ENCODE peak calls at places on chromosomes 5 and 9, in four cellular contexts. H is transverse colon, O is vagina, C is K562. P is an unnamed sample.
A peak's percentile ranks its signal among the peaks of the same experiment; 100 is the strongest.

GRCh38 chr9:70031141-70031545 is 12.5 kb upstream of the MAMDC2 start:
- DNase-seq in H (no peak), O (no peak), C (no peak), P (peak; percentile 58)

GRCh38 chr9:109652112-109652511 is 127.9 kb upstream of the PALM2AKAP2 start:
- DNase-seq in H (no peak), O (no peak), C (no peak), P (no peak)

GRCh38 chr9:87678650-87679355 is 47.1 kb upstream of the CTSL start:
- DNase-seq in H (peak; percentile 57), O (no peak), C (peak; percentile 54), P (peak; percentile 80)

GRCh38 chr5:172149073-172149472 is 39.0 kb downstream of the STK10 start:
- DNase-seq in H (no peak), O (no peak), C (peak; percentile 4), P (peak; percentile 63)

GRCh38 chr5:136018814-136019777 is 9.7 kb upstream of the TGFBI start:
- DNase-seq in H (peak; percentile 33), O (no peak), C (no peak), P (no peak)

GRCh38 chr5:106397700-106398099 is 1273.0 kb downstream of the EFNA5 start:
- DNase-seq in H (no peak), O (no peak), C (no peak), P (peak; percentile 19)

GRCh38 chr5:134240421-134240962 is 14.6 kb upstream of the PPP2CA start:
- DNase-seq in H (no peak), O (no peak), C (no peak), P (no peak)

GRCh38 chr5:14850419-14851066 is 21.0 kb downstream of the ANKH start:
- DNase-seq in H (no peak), O (no peak), C (no peak), P (no peak)

GRCh38 chr5:8188874-8189588 is 320.1 kb downstream of the MTRR start:
- DNase-seq in H (peak; percentile 17), O (no peak), C (no peak), P (no peak)

GRCh38 chr5:149737355-149737754 is 7.2 kb downstream of the PPARGC1B start:
- DNase-seq in H (no peak), O (no peak), C (no peak), P (no peak)

GRCh38 chr5:98109561-98110006 is 663.9 kb upstream of the RGMB start:
- DNase-seq in H (no peak), O (no peak), C (no peak), P (no peak)

GRCh38 chr5:179313849-179314521 is 31.3 kb downstream of the ADAMTS2 start:
- DNase-seq in H (peak; percentile 57), O (no peak), C (no peak), P (no peak)

DNA sequence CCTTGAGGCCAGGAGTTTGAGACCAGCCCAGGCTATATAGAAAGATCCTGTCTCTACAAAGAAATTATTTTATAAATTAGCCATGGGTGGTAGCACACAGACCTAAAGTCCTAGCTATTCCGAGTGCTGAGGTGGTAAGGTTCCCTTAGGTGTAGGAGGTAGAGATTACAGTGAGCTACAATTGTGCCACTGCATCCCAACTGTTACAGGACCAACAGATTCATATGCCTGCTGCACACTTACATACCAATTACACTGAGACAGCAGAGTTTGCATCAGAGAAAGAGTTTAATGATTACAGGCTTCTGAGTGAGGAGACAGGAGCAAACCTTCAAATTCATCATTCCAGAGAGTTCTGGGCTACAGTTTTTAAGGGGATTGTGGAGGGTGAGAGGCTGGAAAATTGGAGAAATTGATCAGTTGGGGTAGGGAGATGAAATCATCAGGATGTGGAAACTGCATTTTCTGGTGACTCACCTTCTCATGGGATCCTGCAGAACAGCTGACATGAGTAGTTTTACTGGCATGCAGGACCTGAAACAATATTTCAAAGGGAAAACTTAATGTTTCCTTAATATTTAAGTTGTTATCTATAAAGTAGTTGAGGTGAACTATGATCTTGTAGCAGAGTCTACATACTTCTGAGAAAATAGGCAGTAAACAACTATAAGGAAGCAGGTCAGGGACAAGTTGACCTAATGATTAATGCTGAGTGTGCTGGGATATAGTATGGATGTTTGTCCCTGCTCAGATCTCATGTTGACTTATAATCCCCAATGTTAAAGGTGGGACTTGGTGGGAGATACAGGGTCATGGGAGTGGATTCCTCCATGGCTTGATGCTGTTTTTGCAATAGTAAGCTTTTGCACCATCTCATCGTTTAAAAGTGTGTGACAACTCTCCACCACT is 54.7 kb downstream of the ANXA2R start:
- DNase-seq in H (no peak), O (no peak), C (no peak), P (no peak)
- TF ChIP-seq POLR2A in H (no peak), O (no peak), C (no peak), P (no peak)

GRCh38 chr5:143126121-143127019 is 277.1 kb downstream of the NR3C1 start:
- DNase-seq in H (no peak), O (no peak), C (no peak), P (no peak)
- TF ChIP-seq POLR2A in H (no peak), O (no peak), C (no peak), P (no peak)

GRCh38 chr5:82278711-82279370 is 687 bp upstream of the RPS23 start:
- DNase-seq in H (no peak), O (no peak), C (no peak), P (no peak)

GRCh38 chr5:82275267-82275664 is 2.9 kb downstream of the RPS23 start:
- DNase-seq in H (no peak), O (no peak), C (no peak), P (no peak)

GRCh38 chr5:82276800-82277612 is 1.1 kb downstream of the RPS23 start:
- DNase-seq in H (no peak), O (no peak), C (no peak), P (no peak)

GRCh38 chr5:82277613-82277986 is 554 bp downstream of the RPS23 start:
- DNase-seq in H (no peak), O (no peak), C (no peak), P (no peak)

GRCh38 chr5:82277987-82278710 is at the start of gene RPS23:
- DNase-seq in H (peak; percentile 92), O (no peak), C (peak; percentile 83), P (peak; percentile 77)
- TF ChIP-seq POLR2A in H (peak; percentile 96), O (peak; percentile 32), C (peak; percentile 97), P (peak; percentile 76)

DNA sequence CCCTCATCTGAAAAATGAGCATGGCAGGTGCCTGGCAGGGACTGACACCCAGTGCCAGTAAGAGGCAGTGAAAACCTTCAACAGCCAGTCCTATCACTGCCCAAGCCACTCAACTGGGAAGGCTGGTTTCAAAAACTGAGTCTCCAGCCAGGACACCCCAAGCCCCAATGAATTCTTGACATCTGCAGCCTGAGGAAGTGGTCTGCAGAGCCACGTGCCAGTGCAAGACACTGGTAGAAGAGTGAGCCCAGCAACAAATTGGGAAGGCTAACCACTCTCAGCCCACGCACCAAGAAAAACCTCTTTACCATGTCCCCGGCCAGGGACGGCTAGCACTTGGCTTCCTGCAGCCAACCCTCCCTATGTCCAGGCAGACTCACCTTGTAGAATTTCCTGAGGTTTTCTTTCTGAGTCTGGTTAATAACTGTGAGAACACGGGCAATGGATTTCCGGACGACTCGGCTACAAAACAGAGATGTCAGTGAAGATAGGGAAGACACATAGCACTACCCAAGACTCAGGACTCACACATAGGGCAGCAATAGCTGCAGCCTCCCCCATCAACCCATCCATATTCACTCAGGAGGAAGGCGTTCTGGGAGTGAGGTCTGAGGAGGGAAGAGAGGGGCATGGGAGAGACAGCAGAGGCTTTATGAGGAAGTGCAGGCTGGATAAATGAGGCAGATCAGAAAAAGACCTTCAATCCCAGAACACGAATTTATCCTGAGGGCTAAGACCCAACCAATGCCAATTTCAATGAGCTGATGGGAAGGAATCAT is 1.8 kb downstream of the RPL35 start:
- DNase-seq in H (no peak), O (no peak), C (no peak), P (no peak)
- TF ChIP-seq POLR2A in H (no peak), O (no peak), C (peak; percentile 59), P (no peak)

GRCh38 chr5:139383993-139384590 is 995 bp upstream of the SLC23A1 start:
- DNase-seq in H (no peak), O (no peak), C (no peak), P (no peak)
- TF ChIP-seq POLR2A in H (no peak), O (no peak), C (no peak), P (no peak)

GRCh38 chr5:166883016-166883415 is 1408.4 kb upstream of the WWC1 start:
- DNase-seq in H (no peak), O (no peak), C (no peak), P (peak; percentile 17)
- TF ChIP-seq POLR2A in H (no peak), O (no peak), C (no peak), P (no peak)

GRCh38 chr5:169243651-169244422 is 57.1 kb downstream of the SLIT3 start:
- DNase-seq in H (no peak), O (no peak), C (no peak), P (no peak)

GRCh38 chr5:169244812-169245211 is 56.1 kb downstream of the SLIT3 start:
- DNase-seq in H (no peak), O (no peak), C (no peak), P (no peak)

GRCh38 chr5:169242849-169243186 is 58.1 kb downstream of the SLIT3 start:
- DNase-seq in H (no peak), O (no peak), C (no peak), P (no peak)

GRCh38 chr5:169242175-169242848 is 58.6 kb downstream of the SLIT3 start:
- DNase-seq in H (no peak), O (no peak), C (no peak), P (no peak)
- TF ChIP-seq POLR2A in H (no peak), O (no peak), C (no peak), P (no peak)

DNA sequence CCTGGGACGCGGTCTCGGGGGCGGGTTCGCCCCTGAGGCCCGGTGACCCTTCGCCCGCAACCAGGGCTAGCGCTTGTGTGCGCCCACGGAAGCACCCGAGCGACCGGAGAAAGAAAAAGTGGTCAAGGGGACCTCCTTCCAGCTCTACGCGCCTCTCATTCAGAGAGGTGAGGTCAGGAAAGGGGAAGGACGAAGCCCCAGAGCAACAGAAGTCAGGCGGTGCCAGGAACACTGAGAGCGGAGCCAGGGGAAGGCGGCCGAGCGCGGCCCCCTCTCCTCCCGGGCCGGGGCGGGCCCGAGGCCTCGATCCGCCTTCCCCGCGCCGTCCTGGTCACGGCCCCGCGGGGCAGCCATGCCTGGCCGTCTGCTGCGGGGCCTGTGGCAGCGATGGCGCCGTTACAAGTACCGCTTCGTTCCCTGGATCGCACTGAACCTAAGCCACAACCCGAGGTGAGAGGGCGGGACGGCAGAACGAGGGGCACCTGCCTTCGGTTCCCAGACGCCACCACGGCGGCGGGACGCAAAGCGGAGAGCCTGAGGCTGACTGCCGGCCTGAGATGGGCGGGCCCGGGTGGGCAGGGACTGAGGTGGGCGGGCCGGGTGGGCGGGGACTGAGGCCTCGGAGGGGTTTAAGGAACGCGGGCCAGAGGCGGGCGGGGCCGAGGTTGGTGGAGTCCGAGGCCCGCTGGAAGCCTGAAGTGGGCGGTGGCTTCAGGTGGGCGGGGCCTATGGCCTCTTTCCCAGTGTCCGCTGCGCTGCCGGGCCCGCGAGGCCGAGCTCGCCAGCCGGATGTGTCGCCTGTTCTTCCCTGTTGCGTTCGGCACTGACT is at the start of gene SETD9:
- DNase-seq in H (peak; percentile 99), O (peak; percentile 97), C (peak; percentile 97), P (peak; percentile 87)
- TF ChIP-seq POLR2A in H (peak; percentile 89), O (peak; percentile 47), C (peak; percentile 93), P (peak; percentile 86)